ENCODE peak calls at places on chromosomes 4 and X, in six cellular contexts. T, S, D, I, K and O are unnamed samples. For H3K36me3 and H3K27me3, the result is how much of the 10 kb centered on the place peaks cover.

GRCh38 chrX:129651756-129652564 is 2.8 kb downstream of the APLN start:
- DNase-seq in I (no peak), T (no peak), D (no peak), K (no peak), S (no peak), O (no peak)

GRCh38 chr4:23876418-23877089 is 13.3 kb downstream of the PPARGC1A start:
- DNase-seq in K (no peak), S (no peak), T (peak), I (no peak), D (no peak), O (no peak)

GRCh38 chr4:105093975-105094374 is 52.7 kb upstream of the TET2 start:
- DNase-seq in S (no peak), K (no peak), D (no peak), I (no peak), T (no peak), O (no peak)

GRCh38 chrX:154546354-154547244 is at the start of gene G6PD:
- DNase-seq in K (no peak), I (no peak), D (no peak), T (peak), S (no peak), O (no peak)

GRCh38 chrX:49061916-49062315 is 3.1 kb downstream of the CCDC120 start:
- DNase-seq in I (no peak), S (no peak), T (no peak), K (no peak), D (no peak), O (no peak)

GRCh38 chrX:39065051-39065871 is 264.0 kb downstream of the MID1IP1 start:
- DNase-seq in S (no peak), K (no peak), I (no peak), T (peak), D (no peak), O (no peak)

GRCh38 chrX:48971325-48972213 is at the start of gene KCND1:
- DNase-seq in T (peak), S (peak), K (peak), D (peak), I (peak), O (no peak)

GRCh38 chr4:156933633-156934258 is 37.9 kb downstream of the PDGFC start:
- DNase-seq in S (peak), T (no peak), K (no peak), I (no peak), D (peak), O (peak)

GRCh38 chr4:133151681-133152329 is 2.7 kb downstream of the PCDH10 start:
- DNase-seq in S (peak), T (peak), D (no peak), K (no peak), I (no peak), O (no peak)

GRCh38 chr4:98688416-98689290 is 30.2 kb upstream of the TSPAN5 start:
- DNase-seq in I (no peak), T (no peak), D (no peak), K (no peak), S (peak), O (no peak)

GRCh38 chrX:123408856-123409737 is 225.0 kb downstream of the GRIA3 start:
- DNase-seq in I (no peak), S (no peak), D (no peak), K (no peak), T (no peak), O (no peak)

GRCh38 chrX:154360155-154360713 is 14.2 kb downstream of the FLNA start:
- DNase-seq in I (no peak), K (no peak), S (no peak), D (no peak), T (no peak), O (no peak)

GRCh38 chrX:10034740-10035260 is 67.6 kb downstream of the CLDN34 start:
- DNase-seq in K (no peak), T (no peak), S (no peak), I (no peak), D (no peak), O (no peak)

GRCh38 chr4:86050516-86050915 is 309.3 kb downstream of the MAPK10 start:
- DNase-seq in T (no peak), D (no peak), K (no peak), I (no peak), S (no peak), O (no peak)

GRCh38 chr4:81221303-81222081 is 6.5 kb upstream of the PRKG2 start:
- DNase-seq in T (peak), K (no peak), D (no peak), I (no peak), S (peak), O (no peak)

GRCh38 chr4:165332502-165332901 is 5.0 kb downstream of the MSMO1 start:
- DNase-seq in I (no peak), K (no peak), D (no peak), T (no peak), S (no peak), O (no peak)
- H3K36me3 ChIP-seq in I (under half), K (under half), D (under half), T (under half), S (under half), O (under half)

DNA sequence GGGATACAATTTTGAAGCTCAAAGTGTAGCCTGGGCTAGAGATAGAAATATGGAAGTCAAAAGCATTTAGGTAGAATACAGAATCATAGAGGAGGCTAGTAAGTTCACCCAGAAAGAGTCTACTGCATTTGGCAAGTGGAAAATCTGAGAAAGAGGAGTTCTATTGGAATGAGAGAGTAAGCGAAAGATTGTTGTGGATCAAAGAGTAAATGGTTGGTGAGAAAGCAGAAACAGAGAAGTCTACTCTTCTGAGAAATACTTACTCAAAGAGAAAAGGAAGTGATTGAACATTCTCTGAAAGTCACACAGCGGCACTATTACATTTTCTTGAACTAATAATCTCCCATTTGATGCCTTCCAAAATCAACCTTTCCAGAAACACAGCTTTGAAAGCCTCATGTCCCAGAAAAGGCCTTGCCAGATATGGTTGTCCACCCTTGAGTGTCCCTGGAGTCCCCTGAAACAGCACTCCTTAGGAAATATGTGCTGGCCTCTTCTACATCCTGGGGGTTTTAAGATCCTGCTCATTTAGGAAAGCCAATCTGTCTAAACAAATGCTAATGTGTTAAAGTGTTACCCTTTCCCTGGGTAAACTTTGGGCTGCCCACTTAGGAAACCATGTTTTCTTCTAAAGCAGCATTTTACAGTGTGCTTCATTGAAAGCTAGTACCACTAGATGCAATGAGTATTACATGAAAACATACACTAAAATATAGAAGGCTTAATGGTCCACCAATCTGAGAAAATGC is 132.6 kb downstream of the INPP4B start:
- DNase-seq in D (no peak), S (no peak), T (no peak), K (no peak), I (no peak), O (no peak)
- H3K27me3 ChIP-seq in D (under half), S (under half), T (under half), K (under half), I (under half), O (under half)

GRCh38 chr4:7807351-7807921 is 132.2 kb downstream of the AFAP1 start:
- DNase-seq in K (no peak), S (no peak), D (no peak), T (no peak), I (no peak), O (no peak)
- H3K4me3 ChIP-seq in K (no peak), S (no peak), D (no peak), T (no peak), I (no peak), O (no peak)

GRCh38 chr4:5738061-5738460 is 27.1 kb downstream of the EVC start:
- DNase-seq in D (no peak), T (no peak), S (no peak), I (no peak), K (no peak), O (no peak)
- H3K36me3 ChIP-seq in D (under half), T (under half), S (half or more), I (under half), K (under half), O (under half)

GRCh38 chr4:40427138-40427537 is 92.0 kb downstream of the CHRNA9 start:
- DNase-seq in I (no peak), D (no peak), T (no peak), S (no peak), K (no peak), O (no peak)
- H3K27me3 ChIP-seq in I (under half), D (under half), T (under half), S (under half), K (under half), O (under half)